ENCODE peak calls at places on chromosomes 1 and 21, in six cellular contexts. G is M059J, S is GF-D8, B is activated T-cell treated with anti-CD3 and anti-CD28 coated beads for 48 hours, V is ACHN, U is GM13977. A is an unnamed sample.

GRCh38 chr21:46294647-46295176 is 8.6 kb downstream of the YBEY start:
- DNase-seq in U (peak), B (no peak), G (peak), V (peak), S (peak), A (no peak)

GRCh38 chr1:204431310-204432184 is 19.9 kb upstream of the PPP1R15B start:
- DNase-seq in S (peak), G (peak), B (peak), U (peak), V (peak), A (no peak)

GRCh38 chr1:21963477-21964217 is 13.2 kb upstream of the CELA3B start:
- DNase-seq in B (peak), V (peak), G (peak), U (peak), S (no peak), A (peak)

GRCh38 chr1:246801241-246802020 is 77.2 kb downstream of the SCCPDH start:
- DNase-seq in B (no peak), V (no peak), G (no peak), S (no peak), U (no peak), A (no peak)

GRCh38 chr1:223784541-223784940 is 61.2 kb downstream of the TP53BP2 start:
- DNase-seq in V (no peak), S (no peak), U (no peak), G (no peak), B (no peak), A (no peak)

GRCh38 chr1:93713247-93713764 is 31.7 kb upstream of the BCAR3 start:
- DNase-seq in U (no peak), S (no peak), V (no peak), G (no peak), B (no peak), A (no peak)

GRCh38 chr1:30807318-30808066 is 49.9 kb upstream of the LAPTM5 start:
- DNase-seq in B (no peak), U (no peak), S (no peak), G (peak), V (no peak), A (no peak)

GRCh38 chr21:32545948-32546441 is 39.3 kb downstream of the TCP10L start:
- DNase-seq in V (no peak), G (peak), S (no peak), B (no peak), U (no peak), A (no peak)

GRCh38 chr1:21251773-21252471 is 38.3 kb downstream of the ECE1 start:
- DNase-seq in V (peak), U (no peak), B (no peak), S (no peak), G (peak), A (peak)

GRCh38 chr1:53332188-53332564 is 4.3 kb upstream of the LRP8 start:
- DNase-seq in B (no peak), U (no peak), S (no peak), V (no peak), G (no peak), A (no peak)

GRCh38 chr1:25754421-25755195 is 45.4 kb upstream of the SELENON start:
- DNase-seq in B (no peak), S (no peak), U (no peak), G (no peak), V (no peak), A (no peak)

GRCh38 chr1:8439015-8439702 is 121.2 kb downstream of the SLC45A1 start:
- DNase-seq in G (peak), S (peak), U (peak), B (no peak), V (peak), A (no peak)

GRCh38 chr1:241253491-241253890 is 103.5 kb downstream of the RGS7 start:
- DNase-seq in G (peak), V (no peak), U (no peak), S (no peak), B (no peak), A (peak)

GRCh38 chr1:246002725-246003441 is 504.2 kb downstream of the SMYD3 start:
- DNase-seq in V (peak), S (peak), U (peak), G (peak), B (peak), A (no peak)

GRCh38 chr1:209689484-209689883 is 14.3 kb downstream of the G0S2 start:
- DNase-seq in V (no peak), G (peak), U (no peak), S (no peak), B (no peak), A (no peak)

GRCh38 chr1:93499533-93499932 is 51.6 kb downstream of the FNBP1L start:
- DNase-seq in U (no peak), G (no peak), B (no peak), S (no peak), V (no peak), A (no peak)

GRCh38 chr1:156468693-156469345 is 31.8 kb downstream of the MEF2D start:
- DNase-seq in U (no peak), G (peak), V (no peak), S (no peak), B (no peak), A (no peak)

GRCh38 chr1:16143566-16144324 is 12.1 kb downstream of the EPHA2 start:
- DNase-seq in U (no peak), V (no peak), S (no peak), G (peak), B (no peak), A (no peak)

GRCh38 chr1:208778417-208778816 is 534.2 kb upstream of the PLXNA2 start:
- DNase-seq in S (no peak), B (no peak), V (no peak), U (no peak), G (peak), A (no peak)

GRCh38 chr21:43004926-43005325 is 30.6 kb downstream of the PKNOX1 start:
- DNase-seq in U (no peak), S (no peak), B (no peak), V (no peak), G (no peak), A (no peak)

GRCh38 chr1:150619576-150620509 is 9.6 kb downstream of the ENSA start:
- DNase-seq in G (peak), B (no peak), S (peak), V (peak), U (no peak), A (peak)

GRCh38 chr1:209335090-209335692 is 248.3 kb upstream of the CAMK1G start:
- DNase-seq in B (no peak), S (no peak), V (peak), U (peak), G (peak), A (no peak)

GRCh38 chr1:44594871-44595735 is 79.2 kb downstream of the TMEM53 start:
- DNase-seq in G (peak), B (peak), U (peak), S (peak), V (peak), A (no peak)

GRCh38 chr1:17725084-17725718 is 29.9 kb upstream of the ACTL8 start:
- DNase-seq in U (no peak), S (no peak), V (no peak), B (no peak), G (peak), A (no peak)

GRCh38 chr21:16195896-16196443 is 466.2 kb downstream of the USP25 start:
- DNase-seq in U (no peak), V (no peak), B (no peak), G (peak), S (peak), A (no peak)

GRCh38 chr1:109438798-109439297 is 12.6 kb upstream of the PSMA5 start:
- DNase-seq in B (no peak), U (peak), G (peak), V (peak), S (no peak), A (peak)

GRCh38 chr1:166933633-166934032 is 41.7 kb downstream of the ILDR2 start:
- DNase-seq in G (peak), B (no peak), V (peak), S (no peak), U (no peak), A (no peak)

GRCh38 chr1:65213271-65213905 is 65.4 kb downstream of the AK4 start:
- DNase-seq in S (no peak), U (no peak), B (peak), G (no peak), V (no peak), A (no peak)

GRCh38 chr1:39735731-39736130 is 3.0 kb upstream of the PPIE start:
- DNase-seq in B (no peak), V (no peak), S (no peak), U (no peak), G (peak), A (no peak)

GRCh38 chr1:173628888-173629287 is 6.2 kb upstream of the TEX50 start:
- DNase-seq in S (no peak), V (no peak), B (no peak), U (no peak), G (peak), A (no peak)

GRCh38 chr21:42553435-42553834 is 39.8 kb downstream of the SLC37A1 start:
- DNase-seq in S (no peak), U (no peak), V (no peak), G (no peak), B (no peak), A (no peak)

A was measured in GM04503.